ENCODE peak calls at places on chromosome 19, in nine cellular contexts. Q, C, L, Y, V, R, W, E and N are unnamed samples. For H3K36me3, the result is how much of the 10 kb centered on the place peaks cover.

GRCh38 chr19:40257096-40257517 is 28.0 kb downstream of the AKT2 start:
- DNase-seq in Q (peak), C (peak), L (no peak), Y (no peak), V (no peak), R (no peak), W (peak), E (no peak), N (peak)

GRCh38 chr19:57165846-57166245 is 1.4 kb downstream of the DUXA start:
- DNase-seq in Q (no peak), C (no peak), L (no peak), Y (no peak), V (no peak), R (no peak), W (no peak), E (peak), N (no peak)

GRCh38 chr19:33795370-33796163 is 1.1 kb upstream of the KCTD15 start:
- DNase-seq in Q (peak), C (peak), L (peak), Y (peak), V (peak), R (no peak), W (peak), E (peak), N (peak)

GRCh38 chr19:31658993-31659896 is 310.0 kb upstream of the TSHZ3 start:
- DNase-seq in Q (no peak), C (no peak), L (no peak), Y (no peak), V (no peak), R (no peak), W (no peak), E (no peak), N (no peak)

GRCh38 chr19:279656-280055 is 11.5 kb downstream of the PLPP2 start:
- DNase-seq in Q (peak), C (no peak), L (no peak), Y (no peak), V (no peak), R (no peak), W (no peak), E (no peak), N (no peak)

GRCh38 chr19:27745978-27746542 is 1466.9 kb downstream of the UQCRFS1 start:
- DNase-seq in Q (peak), C (no peak), L (no peak), Y (no peak), V (no peak), R (no peak), W (no peak), E (no peak), N (no peak)

GRCh38 chr19:19711934-19712828 is 20.7 kb downstream of the ZNF14 start:
- DNase-seq in Q (no peak), C (no peak), L (no peak), Y (no peak), V (no peak), R (no peak), W (no peak), E (no peak), N (no peak)

GRCh38 chr19:38433268-38433733 is at the start of gene RYR1:
- DNase-seq in Q (peak), C (peak), L (no peak), Y (peak), V (peak), R (peak), W (no peak), E (peak), N (peak)

GRCh38 chr19:927707-928401 is 2.0 kb downstream of the ARID3A start:
- DNase-seq in Q (no peak), C (no peak), L (no peak), Y (no peak), V (no peak), R (no peak), W (no peak), E (no peak), N (no peak)

GRCh38 chr19:18814063-18814462 is 17.7 kb upstream of the UPF1 start:
- DNase-seq in Q (no peak), C (peak), L (no peak), Y (no peak), V (no peak), R (no peak), W (no peak), E (peak), N (no peak)

GRCh38 chr19:35332817-35333216 is 3.8 kb downstream of the CD22 start:
- DNase-seq in Q (no peak), C (no peak), L (no peak), Y (no peak), V (no peak), R (no peak), W (no peak), E (no peak), N (no peak)

GRCh38 chr19:15995536-15995935 is 46.7 kb downstream of the OR10H4 start:
- DNase-seq in Q (peak), C (peak), L (no peak), Y (no peak), V (no peak), R (no peak), W (no peak), E (no peak), N (no peak)

GRCh38 chr19:4305253-4305612 is 835 bp downstream of the FSD1 start:
- DNase-seq in Q (no peak), C (no peak), L (no peak), Y (no peak), V (no peak), R (no peak), W (no peak), E (no peak), N (no peak)

GRCh38 chr19:11422163-11423068 is 3.3 kb upstream of the RGL3 start:
- DNase-seq in Q (peak), C (peak), L (no peak), Y (peak), V (peak), R (peak), W (peak), E (peak), N (no peak)

GRCh38 chr19:48806818-48807589 is 3.8 kb downstream of the BCAT2 start:
- DNase-seq in Q (no peak), C (no peak), L (peak), Y (no peak), V (peak), R (no peak), W (no peak), E (peak), N (peak)

GRCh38 chr19:8640402-8641004 is 10.1 kb downstream of the NFILZ start:
- DNase-seq in Q (peak), C (no peak), L (no peak), Y (peak), V (no peak), R (no peak), W (no peak), E (peak), N (no peak)

GRCh38 chr19:54030895-54031586 is 32.7 kb downstream of the VSTM1 start:
- DNase-seq in Q (no peak), C (no peak), L (peak), Y (no peak), V (no peak), R (no peak), W (no peak), E (peak), N (no peak)

GRCh38 chr19:48509467-48510194 is 2.0 kb downstream of the LMTK3 start:
- DNase-seq in Q (no peak), C (no peak), L (no peak), Y (no peak), V (no peak), R (no peak), W (no peak), E (no peak), N (no peak)

GRCh38 chr19:49114630-49115363 is 627 bp downstream of the LIN7B start:
- DNase-seq in Q (peak), C (peak), L (peak), Y (peak), V (peak), R (peak), W (peak), E (peak), N (peak)

GRCh38 chr19:409006-409514 is at the start of gene C2CD4C:
- DNase-seq in Q (no peak), C (no peak), L (no peak), Y (peak), V (peak), R (no peak), W (no peak), E (peak), N (peak)

GRCh38 chr19:58582985-58583384 is 9.8 kb upstream of the MZF1 start:
- DNase-seq in Q (no peak), C (no peak), L (no peak), Y (no peak), V (no peak), R (no peak), W (no peak), E (no peak), N (no peak)

GRCh38 chr19:459724-460511 is 915 bp downstream of the SHC2 start:
- DNase-seq in Q (peak), C (peak), L (peak), Y (no peak), V (peak), R (no peak), W (peak), E (peak), N (no peak)

GRCh38 chr19:58361900-58362271 is 665 bp downstream of the ZNF497 start:
- DNase-seq in Q (peak), C (peak), L (peak), Y (peak), V (peak), R (peak), W (peak), E (no peak), N (peak)

GRCh38 chr19:15934332-15935078 is at the start of gene CYP4F11:
- DNase-seq in Q (peak), C (peak), L (no peak), Y (peak), V (no peak), R (no peak), W (peak), E (no peak), N (peak)

GRCh38 chr19:45515807-45516401 is 8.6 kb downstream of the VASP start:
- DNase-seq in Q (no peak), C (no peak), L (no peak), Y (peak), V (no peak), R (no peak), W (no peak), E (no peak), N (no peak)

GRCh38 chr19:49553451-49554271 is 25.9 kb downstream of the RCN3 start:
- DNase-seq in Q (no peak), C (no peak), L (peak), Y (no peak), V (no peak), R (no peak), W (no peak), E (peak), N (no peak)

GRCh38 chr19:5075603-5076002 is 106.7 kb downstream of the KDM4B start:
- DNase-seq in Q (no peak), C (no peak), L (no peak), Y (no peak), V (no peak), R (peak), W (no peak), E (no peak), N (no peak)

GRCh38 chr19:38733241-38733492 is 11.1 kb downstream of the CAPN12 start:
- DNase-seq in Q (no peak), C (no peak), L (no peak), Y (no peak), V (no peak), R (no peak), W (no peak), E (no peak), N (no peak)

GRCh38 chr19:46782355-46783019 is 5.9 kb downstream of the SLC1A5 start:
- DNase-seq in Q (no peak), C (no peak), L (no peak), Y (no peak), V (no peak), R (no peak), W (no peak), E (no peak), N (no peak)

GRCh38 chr19:46785980-46786235 is 2.5 kb downstream of the SLC1A5 start:
- DNase-seq in Q (no peak), C (no peak), L (no peak), Y (no peak), V (no peak), R (no peak), W (no peak), E (no peak), N (no peak)

GRCh38 chr19:46784262-46785053 is 3.9 kb downstream of the SLC1A5 start:
- DNase-seq in Q (peak), C (peak), L (peak), Y (peak), V (peak), R (no peak), W (peak), E (peak), N (peak)

GRCh38 chr19:46785054-46785979 is 3.1 kb downstream of the SLC1A5 start:
- DNase-seq in Q (no peak), C (no peak), L (peak), Y (no peak), V (no peak), R (no peak), W (no peak), E (peak), N (peak)

GRCh38 chr19:46783670-46784069 is 4.7 kb downstream of the SLC1A5 start:
- DNase-seq in Q (no peak), C (no peak), L (no peak), Y (no peak), V (no peak), R (no peak), W (no peak), E (no peak), N (no peak)
- H3K36me3 ChIP-seq in Q (under half), C (under half), L (half or more), Y (half or more), V (under half), R (under half), W (under half), E (under half), N (half or more)

DNA sequence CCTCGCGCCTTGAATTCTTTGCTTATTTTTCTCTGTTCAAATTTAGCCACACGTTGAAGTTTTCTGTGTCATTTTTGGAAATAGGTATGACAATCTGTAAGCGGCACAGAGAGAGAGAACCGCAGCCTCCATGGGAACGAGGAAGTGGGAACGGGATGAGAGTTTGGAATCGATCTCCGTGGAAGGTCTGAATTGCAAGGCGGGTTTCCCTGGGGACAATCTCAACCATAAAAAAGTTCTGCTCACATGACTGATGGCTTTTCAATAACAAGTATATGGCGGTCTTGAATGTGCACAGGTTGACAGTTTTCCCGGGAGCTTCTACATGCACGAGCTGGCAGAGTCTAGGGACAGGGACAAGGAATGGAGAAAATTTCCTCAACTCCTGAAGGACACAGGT is 90.9 kb downstream of the INSR start:
- DNase-seq in Q (no peak), C (no peak), L (no peak), Y (no peak), V (no peak), R (no peak), W (no peak), E (no peak), N (no peak)
- H3K36me3 ChIP-seq in Q (under half), C (under half), L (under half), Y (under half), V (under half), R (under half), W (under half), E (under half), N (under half)

GRCh38 chr19:14390548-14390947 is 9.3 kb downstream of the ADGRE5 start:
- DNase-seq in Q (no peak), C (no peak), L (no peak), Y (no peak), V (no peak), R (no peak), W (no peak), E (no peak), N (no peak)

GRCh38 chr19:14391156-14391821 is 10.0 kb downstream of the ADGRE5 start:
- DNase-seq in Q (no peak), C (no peak), L (no peak), Y (no peak), V (peak), R (no peak), W (no peak), E (no peak), N (no peak)

GRCh38 chr19:14395710-14396338 is 14.6 kb downstream of the ADGRE5 start:
- DNase-seq in Q (no peak), C (no peak), L (no peak), Y (no peak), V (no peak), R (no peak), W (no peak), E (no peak), N (no peak)

GRCh38 chr19:14394167-14394566 is 12.9 kb downstream of the ADGRE5 start:
- DNase-seq in Q (no peak), C (no peak), L (no peak), Y (no peak), V (no peak), R (no peak), W (no peak), E (no peak), N (no peak)

GRCh38 chr19:14393303-14393702 is 12.1 kb downstream of the ADGRE5 start:
- DNase-seq in Q (no peak), C (no peak), L (no peak), Y (no peak), V (no peak), R (no peak), W (no peak), E (no peak), N (no peak)
- H3K36me3 ChIP-seq in Q (under half), C (under half), L (under half), Y (half or more), V (under half), R (half or more), W (under half), E (under half), N (half or more)

DNA sequence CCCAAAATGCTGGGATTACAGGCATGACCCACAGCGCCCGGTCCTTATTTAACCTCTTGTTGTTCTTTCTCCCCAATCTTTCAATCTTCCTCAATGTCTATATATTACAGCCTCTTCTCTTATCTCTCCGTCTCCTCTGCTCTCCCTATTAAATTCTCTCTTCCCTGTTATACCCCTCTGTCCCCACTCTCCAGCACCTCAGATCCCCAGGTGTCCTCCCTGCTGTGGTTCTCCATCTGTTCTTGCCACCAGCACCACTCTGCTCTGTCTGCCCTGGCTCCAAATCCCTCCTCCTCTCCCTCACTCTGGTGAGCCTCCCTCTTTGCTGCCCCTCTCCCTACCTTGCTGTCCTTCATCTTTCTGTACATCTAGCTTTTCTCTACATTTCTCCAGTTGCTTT is 1.1 kb downstream of the ZNF600 start:
- DNase-seq in Q (no peak), C (no peak), L (no peak), Y (no peak), V (no peak), R (no peak), W (no peak), E (no peak), N (no peak)
- H3K36me3 ChIP-seq in Q (under half), C (under half), L (under half), Y (under half), V (under half), R (under half), W (under half), E (under half), N (under half)